ENCODE peak calls at places on chromosomes 1 and 21, in seven cellular contexts. One of them, this sample, is unnamed.

GRCh38 chr1:213988639-213989070 is 882 bp downstream of the PROX1 start:
- DNase-seq in HCT116: no peak
- DNase-seq in stomach: no peak
- DNase-seq in endothelial cell of umbilical vein: no peak
- DNase-seq in transverse colon: no peak
- DNase-seq in GM12878: no peak
- DNase-seq in Panc1: no peak
- DNase-seq in this sample: no peak

GRCh38 chr1:165063181-165063955 is 293.1 kb downstream of the LMX1A start:
- DNase-seq in Panc1: no peak
- DNase-seq in transverse colon: no peak
- DNase-seq in stomach: no peak
- DNase-seq in HCT116: no peak
- DNase-seq in endothelial cell of umbilical vein: no peak
- DNase-seq in GM12878: no peak
- DNase-seq in this sample: no peak

GRCh38 chr1:166343276-166343675 is 176.5 kb upstream of the FAM78B start:
- DNase-seq in endothelial cell of umbilical vein: no peak
- DNase-seq in HCT116: no peak
- DNase-seq in transverse colon: no peak
- DNase-seq in Panc1: no peak
- DNase-seq in GM12878: no peak
- DNase-seq in stomach: no peak
- DNase-seq in this sample: no peak

GRCh38 chr1:110068646-110069301 is 1.7 kb downstream of the ALX3 start:
- DNase-seq in HCT116: no peak
- DNase-seq in GM12878: no peak
- DNase-seq in Panc1: no peak
- DNase-seq in transverse colon: no peak
- DNase-seq in stomach: no peak
- DNase-seq in endothelial cell of umbilical vein: peak
- DNase-seq in this sample: no peak

GRCh38 chr1:242185728-242186127 is 186.8 kb upstream of the MAP1LC3C start:
- DNase-seq in endothelial cell of umbilical vein: no peak
- DNase-seq in GM12878: no peak
- DNase-seq in stomach: no peak
- DNase-seq in HCT116: no peak
- DNase-seq in Panc1: no peak
- DNase-seq in transverse colon: no peak
- DNase-seq in this sample: no peak

GRCh38 chr1:42035205-42035829 is 116.6 kb upstream of the HIVEP3 start:
- DNase-seq in transverse colon: no peak
- DNase-seq in stomach: peak
- DNase-seq in Panc1: no peak
- DNase-seq in HCT116: peak
- DNase-seq in endothelial cell of umbilical vein: peak
- DNase-seq in GM12878: no peak
- DNase-seq in this sample: no peak

GRCh38 chr1:214146523-214146922 is 134.4 kb upstream of the SMYD2 start:
- DNase-seq in HCT116: no peak
- DNase-seq in endothelial cell of umbilical vein: peak
- DNase-seq in stomach: no peak
- DNase-seq in transverse colon: peak
- DNase-seq in GM12878: no peak
- DNase-seq in Panc1: no peak
- DNase-seq in this sample: no peak

GRCh38 chr21:40128891-40129290 is 261.7 kb downstream of the PCP4 start:
- DNase-seq in stomach: no peak
- DNase-seq in HCT116: no peak
- DNase-seq in GM12878: no peak
- DNase-seq in Panc1: no peak
- DNase-seq in transverse colon: no peak
- DNase-seq in endothelial cell of umbilical vein: no peak
- DNase-seq in this sample: no peak

GRCh38 chr1:66207484-66207883 is 326.5 kb upstream of the SGIP1 start:
- DNase-seq in transverse colon: no peak
- DNase-seq in GM12878: no peak
- DNase-seq in Panc1: no peak
- DNase-seq in HCT116: no peak
- DNase-seq in endothelial cell of umbilical vein: peak
- DNase-seq in stomach: no peak
- DNase-seq in this sample: no peak
- TF ChIP-seq POLR2AphosphoS5 in transverse colon: no peak
- TF ChIP-seq POLR2AphosphoS5 in GM12878: no peak
- TF ChIP-seq POLR2AphosphoS5 in Panc1: no peak
- TF ChIP-seq POLR2AphosphoS5 in HCT116: no peak
- TF ChIP-seq POLR2AphosphoS5 in endothelial cell of umbilical vein: no peak
- TF ChIP-seq POLR2AphosphoS5 in stomach: peak
- TF ChIP-seq POLR2AphosphoS5 in this sample: no peak

GRCh38 chr21:36185498-36185897 is 28.9 kb downstream of the DOP1B start:
- DNase-seq in HCT116: no peak
- DNase-seq in stomach: no peak
- DNase-seq in Panc1: no peak
- DNase-seq in endothelial cell of umbilical vein: no peak
- DNase-seq in transverse colon: no peak
- DNase-seq in GM12878: no peak
- DNase-seq in this sample: no peak
- TF ChIP-seq POLR2AphosphoS5 in HCT116: no peak
- TF ChIP-seq POLR2AphosphoS5 in stomach: no peak
- TF ChIP-seq POLR2AphosphoS5 in Panc1: no peak
- TF ChIP-seq POLR2AphosphoS5 in endothelial cell of umbilical vein: no peak
- TF ChIP-seq POLR2AphosphoS5 in transverse colon: no peak
- TF ChIP-seq POLR2AphosphoS5 in GM12878: no peak
- TF ChIP-seq POLR2AphosphoS5 in this sample: no peak

GRCh38 chr1:211420845-211421454 is 71.0 kb downstream of the RD3 start:
- DNase-seq in GM12878: no peak
- DNase-seq in transverse colon: no peak
- DNase-seq in HCT116: no peak
- DNase-seq in Panc1: no peak
- DNase-seq in endothelial cell of umbilical vein: no peak
- DNase-seq in stomach: no peak
- DNase-seq in this sample: no peak
- TF ChIP-seq POLR2AphosphoS5 in GM12878: no peak
- TF ChIP-seq POLR2AphosphoS5 in transverse colon: no peak
- TF ChIP-seq POLR2AphosphoS5 in HCT116: no peak
- TF ChIP-seq POLR2AphosphoS5 in Panc1: no peak
- TF ChIP-seq POLR2AphosphoS5 in endothelial cell of umbilical vein: no peak
- TF ChIP-seq POLR2AphosphoS5 in stomach: no peak
- TF ChIP-seq POLR2AphosphoS5 in this sample: no peak

GRCh38 chr1:235083589-235084323 is 44.9 kb downstream of the TOMM20 start:
- DNase-seq in GM12878: no peak
- DNase-seq in endothelial cell of umbilical vein: peak
- DNase-seq in transverse colon: peak
- DNase-seq in HCT116: peak
- DNase-seq in stomach: peak
- DNase-seq in Panc1: no peak
- DNase-seq in this sample: peak
- TF ChIP-seq POLR2AphosphoS5 in GM12878: no peak
- TF ChIP-seq POLR2AphosphoS5 in endothelial cell of umbilical vein: no peak
- TF ChIP-seq POLR2AphosphoS5 in transverse colon: peak
- TF ChIP-seq POLR2AphosphoS5 in HCT116: no peak
- TF ChIP-seq POLR2AphosphoS5 in stomach: peak
- TF ChIP-seq POLR2AphosphoS5 in Panc1: peak
- TF ChIP-seq POLR2AphosphoS5 in this sample: peak

GRCh38 chr1:173408886-173409285 is 68.2 kb upstream of the PRDX6 start:
- DNase-seq in GM12878: no peak
- DNase-seq in HCT116: no peak
- DNase-seq in Panc1: no peak
- DNase-seq in stomach: no peak
- DNase-seq in transverse colon: no peak
- DNase-seq in endothelial cell of umbilical vein: no peak
- DNase-seq in this sample: no peak

GRCh38 chr1:173410133-173410793 is 66.9 kb upstream of the PRDX6 start:
- DNase-seq in HCT116: no peak
- DNase-seq in endothelial cell of umbilical vein: no peak
- DNase-seq in stomach: no peak
- DNase-seq in Panc1: no peak
- DNase-seq in transverse colon: no peak
- DNase-seq in GM12878: no peak
- DNase-seq in this sample: no peak

GRCh38 chr1:173410794-173411236 is 66.3 kb upstream of the PRDX6 start:
- DNase-seq in Panc1: no peak
- DNase-seq in HCT116: no peak
- DNase-seq in GM12878: peak
- DNase-seq in endothelial cell of umbilical vein: no peak
- DNase-seq in stomach: no peak
- DNase-seq in transverse colon: no peak
- DNase-seq in this sample: no peak

GRCh38 chr1:173407846-173408245 is 69.3 kb upstream of the PRDX6 start:
- DNase-seq in GM12878: no peak
- DNase-seq in Panc1: no peak
- DNase-seq in transverse colon: no peak
- DNase-seq in HCT116: no peak
- DNase-seq in stomach: no peak
- DNase-seq in endothelial cell of umbilical vein: no peak
- DNase-seq in this sample: no peak

GRCh38 chr1:173409613-173410012 is 67.5 kb upstream of the PRDX6 start:
- DNase-seq in stomach: peak
- DNase-seq in HCT116: no peak
- DNase-seq in GM12878: no peak
- DNase-seq in Panc1: no peak
- DNase-seq in endothelial cell of umbilical vein: peak
- DNase-seq in transverse colon: peak
- DNase-seq in this sample: peak
- TF ChIP-seq POLR2AphosphoS5 in stomach: no peak
- TF ChIP-seq POLR2AphosphoS5 in HCT116: no peak
- TF ChIP-seq POLR2AphosphoS5 in GM12878: peak
- TF ChIP-seq POLR2AphosphoS5 in Panc1: no peak
- TF ChIP-seq POLR2AphosphoS5 in endothelial cell of umbilical vein: no peak
- TF ChIP-seq POLR2AphosphoS5 in transverse colon: no peak
- TF ChIP-seq POLR2AphosphoS5 in this sample: peak

GRCh38 chr1:22166439-22166838 is 23.5 kb upstream of the WNT4 start:
- DNase-seq in endothelial cell of umbilical vein: no peak
- DNase-seq in transverse colon: no peak
- DNase-seq in stomach: no peak
- DNase-seq in GM12878: no peak
- DNase-seq in Panc1: no peak
- DNase-seq in HCT116: no peak
- DNase-seq in this sample: no peak

GRCh38 chr1:22171951-22172715 is 29.2 kb upstream of the WNT4 start:
- DNase-seq in transverse colon: no peak
- DNase-seq in endothelial cell of umbilical vein: no peak
- DNase-seq in GM12878: no peak
- DNase-seq in stomach: no peak
- DNase-seq in Panc1: no peak
- DNase-seq in HCT116: no peak
- DNase-seq in this sample: no peak

GRCh38 chr1:22164841-22165808 is 22.2 kb upstream of the WNT4 start:
- DNase-seq in stomach: no peak
- DNase-seq in Panc1: no peak
- DNase-seq in transverse colon: no peak
- DNase-seq in GM12878: no peak
- DNase-seq in HCT116: no peak
- DNase-seq in endothelial cell of umbilical vein: no peak
- DNase-seq in this sample: no peak

GRCh38 chr1:22169816-22170215 is 26.9 kb upstream of the WNT4 start:
- DNase-seq in GM12878: no peak
- DNase-seq in Panc1: no peak
- DNase-seq in endothelial cell of umbilical vein: no peak
- DNase-seq in stomach: no peak
- DNase-seq in transverse colon: no peak
- DNase-seq in HCT116: no peak
- DNase-seq in this sample: no peak

GRCh38 chr1:22168412-22168973 is 25.6 kb upstream of the WNT4 start:
- DNase-seq in HCT116: no peak
- DNase-seq in endothelial cell of umbilical vein: no peak
- DNase-seq in GM12878: no peak
- DNase-seq in Panc1: no peak
- DNase-seq in transverse colon: no peak
- DNase-seq in stomach: no peak
- DNase-seq in this sample: no peak
- TF ChIP-seq POLR2AphosphoS5 in HCT116: no peak
- TF ChIP-seq POLR2AphosphoS5 in endothelial cell of umbilical vein: no peak
- TF ChIP-seq POLR2AphosphoS5 in GM12878: no peak
- TF ChIP-seq POLR2AphosphoS5 in Panc1: no peak
- TF ChIP-seq POLR2AphosphoS5 in transverse colon: no peak
- TF ChIP-seq POLR2AphosphoS5 in stomach: no peak
- TF ChIP-seq POLR2AphosphoS5 in this sample: no peak

GRCh38 chr1:101235696-101236545 is 898 bp upstream of the S1PR1 start:
- DNase-seq in endothelial cell of umbilical vein: peak
- DNase-seq in HCT116: no peak
- DNase-seq in transverse colon: no peak
- DNase-seq in Panc1: no peak
- DNase-seq in GM12878: peak
- DNase-seq in stomach: peak
- DNase-seq in this sample: no peak

GRCh38 chr1:101235241-101235695 is 1.6 kb upstream of the S1PR1 start:
- DNase-seq in endothelial cell of umbilical vein: no peak
- DNase-seq in Panc1: no peak
- DNase-seq in HCT116: no peak
- DNase-seq in GM12878: no peak
- DNase-seq in transverse colon: no peak
- DNase-seq in stomach: no peak
- DNase-seq in this sample: no peak

GRCh38 chr1:101238041-101238515 is 1.3 kb downstream of the S1PR1 start:
- DNase-seq in stomach: no peak
- DNase-seq in GM12878: no peak
- DNase-seq in endothelial cell of umbilical vein: peak
- DNase-seq in HCT116: no peak
- DNase-seq in transverse colon: no peak
- DNase-seq in Panc1: no peak
- DNase-seq in this sample: no peak

GRCh38 chr1:101237229-101237837 is 514 bp downstream of the S1PR1 start:
- DNase-seq in transverse colon: no peak
- DNase-seq in endothelial cell of umbilical vein: peak
- DNase-seq in HCT116: no peak
- DNase-seq in GM12878: peak
- DNase-seq in Panc1: no peak
- DNase-seq in stomach: no peak
- DNase-seq in this sample: no peak

GRCh38 chr1:101236546-101237228 is at the start of gene S1PR1:
- DNase-seq in stomach: peak
- DNase-seq in GM12878: peak
- DNase-seq in endothelial cell of umbilical vein: peak
- DNase-seq in Panc1: no peak
- DNase-seq in HCT116: no peak
- DNase-seq in transverse colon: peak
- DNase-seq in this sample: no peak
- TF ChIP-seq POLR2AphosphoS5 in stomach: peak
- TF ChIP-seq POLR2AphosphoS5 in GM12878: no peak
- TF ChIP-seq POLR2AphosphoS5 in endothelial cell of umbilical vein: peak
- TF ChIP-seq POLR2AphosphoS5 in Panc1: no peak
- TF ChIP-seq POLR2AphosphoS5 in HCT116: no peak
- TF ChIP-seq POLR2AphosphoS5 in transverse colon: peak
- TF ChIP-seq POLR2AphosphoS5 in this sample: no peak

GRCh38 chr1:225980005-225980404 is 19.1 kb downstream of the SDE2 start:
- DNase-seq in transverse colon: peak
- DNase-seq in GM12878: no peak
- DNase-seq in HCT116: no peak
- DNase-seq in Panc1: no peak
- DNase-seq in endothelial cell of umbilical vein: no peak
- DNase-seq in stomach: peak
- DNase-seq in this sample: no peak
- TF ChIP-seq POLR2AphosphoS5 in transverse colon: peak
- TF ChIP-seq POLR2AphosphoS5 in GM12878: no peak
- TF ChIP-seq POLR2AphosphoS5 in HCT116: no peak
- TF ChIP-seq POLR2AphosphoS5 in Panc1: no peak
- TF ChIP-seq POLR2AphosphoS5 in endothelial cell of umbilical vein: no peak
- TF ChIP-seq POLR2AphosphoS5 in stomach: no peak
- TF ChIP-seq POLR2AphosphoS5 in this sample: no peak

This sample was measured in HL-60.